ENCODE peak calls at places on chromosomes 12 and 14, in five cellular contexts. D is ascending aorta, J is tibial artery, L is A549, M is keratinocyte. V is an unnamed sample.

GRCh38 chr14:55075628-55076027 is 24.2 kb downstream of the MAPK1IP1L start:
- DNase-seq in D (no peak), J (no peak), L (no peak), M (no peak), V (no peak)

GRCh38 chr12:107526555-107527180 is 158.9 kb upstream of the PWP1 start:
- DNase-seq in D (no peak), J (no peak), L (no peak), M (no peak), V (no peak)

GRCh38 chr14:54781080-54781479 is 121.5 kb downstream of the GCH1 start:
- DNase-seq in D (no peak), J (peak; percentile 9), L (no peak), M (no peak), V (no peak)

GRCh38 chr14:31950760-31951637 is 126.1 kb upstream of the ARHGAP5 start:
- DNase-seq in D (no peak), J (peak; percentile 54), L (peak; percentile 89), M (no peak), V (peak; percentile 85)

GRCh38 chr12:81167694-81168093 is 89.8 kb downstream of the ACSS3 start:
- DNase-seq in D (no peak), J (no peak), L (no peak), M (peak; percentile 17), V (peak; percentile 47)

GRCh38 chr12:1716215-1716862 is 25.5 kb downstream of the ADIPOR2 start:
- DNase-seq in D (no peak), J (no peak), L (no peak), M (no peak), V (no peak)

GRCh38 chr12:112183141-112183581 is 57.8 kb downstream of the TRAFD1 start:
- DNase-seq in D (no peak), J (no peak), L (no peak), M (no peak), V (no peak)

GRCh38 chr12:130137141-130138018 is 24.9 kb upstream of the FZD10 start:
- DNase-seq in D (no peak), J (no peak), L (peak; percentile 61), M (peak; percentile 69), V (no peak)

GRCh38 chr14:75401356-75401755 is 26.5 kb upstream of the JDP2 start:
- DNase-seq in D (no peak), J (peak; percentile 80), L (no peak), M (no peak), V (no peak)

GRCh38 chr14:87883750-87884149 is 109.2 kb downstream of the GALC start:
- DNase-seq in D (no peak), J (no peak), L (no peak), M (no peak), V (no peak)

GRCh38 chr12:90253142-90253541 is 544.5 kb upstream of the ATP2B1 start:
- DNase-seq in D (no peak), J (no peak), L (no peak), M (no peak), V (no peak)

GRCh38 chr12:5230861-5231260 is 187.2 kb downstream of the KCNA5 start:
- DNase-seq in D (no peak), J (no peak), L (no peak), M (no peak), V (no peak)

GRCh38 chr14:68199465-68200145 is 380.0 kb downstream of the RAD51B start:
- DNase-seq in D (no peak), J (peak; percentile 38), L (no peak), M (no peak), V (no peak)

GRCh38 chr14:69088523-69089445 is 64.1 kb downstream of the DCAF5 start:
- DNase-seq in D (no peak), J (no peak), L (no peak), M (no peak), V (no peak)

GRCh38 chr14:104322531-104323466 is 184.4 kb downstream of the KIF26A start:
- DNase-seq in D (no peak), J (no peak), L (no peak), M (no peak), V (peak; percentile 28)

GRCh38 chr12:3299929-3300832 is 190.8 kb upstream of the PRMT8 start:
- DNase-seq in D (peak; percentile 62), J (peak; percentile 80), L (peak; percentile 91), M (peak; percentile 100), V (peak; percentile 94)

GRCh38 chr14:81459421-81459820 is 59.3 kb upstream of the STON2 start:
- DNase-seq in D (no peak), J (no peak), L (no peak), M (no peak), V (no peak)

GRCh38 chr12:52975820-52976573 is 27.1 kb downstream of the KRT18 start:
- DNase-seq in D (no peak), J (no peak), L (peak; percentile 92), M (no peak), V (peak; percentile 76)

GRCh38 chr12:31702047-31702446 is 26.8 kb downstream of the AMN1 start:
- DNase-seq in D (no peak), J (no peak), L (peak; percentile 60), M (no peak), V (no peak)

GRCh38 chr14:23641915-23642588 is 5.9 kb downstream of the DHRS2 start:
- DNase-seq in D (no peak), J (no peak), L (no peak), M (no peak), V (no peak)

GRCh38 chr12:55931317-55931779 is 386 bp downstream of the DGKA start:
- DNase-seq in D (no peak), J (peak; percentile 25), L (no peak), M (no peak), V (no peak)

GRCh38 chr12:9761407-9761736 is 671 bp upstream of the CD69 start:
- DNase-seq in D (no peak), J (no peak), L (no peak), M (no peak), V (no peak)

GRCh38 chr14:98219638-98220037 is 1052.4 kb downstream of the BCL11B start:
- DNase-seq in D (no peak), J (no peak), L (no peak), M (no peak), V (no peak)

GRCh38 chr14:72433511-72433910 is 460.4 kb downstream of the DPF3 start:
- DNase-seq in D (no peak), J (no peak), L (peak; percentile 22), M (no peak), V (no peak)

GRCh38 chr14:78863143-78863542 is 693.0 kb downstream of the NRXN3 start:
- DNase-seq in D (no peak), J (no peak), L (peak; percentile 12), M (peak; percentile 2), V (peak; percentile 5)

GRCh38 chr14:60327447-60328331 is 78.7 kb downstream of the PPM1A start:
- DNase-seq in D (no peak), J (no peak), L (peak; percentile 14), M (no peak), V (no peak)

GRCh38 chr12:76153616-76154015 is 69.1 kb upstream of the NAP1L1 start:
- DNase-seq in D (no peak), J (no peak), L (no peak), M (peak; percentile 40), V (no peak)

GRCh38 chr12:11780521-11781101 is 131.1 kb downstream of the ETV6 start:
- DNase-seq in D (no peak), J (no peak), L (no peak), M (no peak), V (no peak)

GRCh38 chr14:68781161-68782021 is 11.5 kb downstream of the ZFP36L1 start:
- DNase-seq in D (no peak), J (peak; percentile 23), L (no peak), M (no peak), V (no peak)

GRCh38 chr12:58367041-58367440 is 425.7 kb downstream of the ATP23 start:
- DNase-seq in D (no peak), J (no peak), L (no peak), M (no peak), V (no peak)

GRCh38 chr14:75885829-75886228 is 96.0 kb downstream of the TGFB3 start:
- DNase-seq in D (no peak), J (peak; percentile 35), L (no peak), M (peak; percentile 23), V (no peak)

GRCh38 chr12:115942346-115942745 is 335.1 kb downstream of the MED13L start:
- DNase-seq in D (no peak), J (no peak), L (no peak), M (no peak), V (no peak)

GRCh38 chr12:75994069-75994740 is 37.4 kb downstream of the PHLDA1 start:
- DNase-seq in D (no peak), J (no peak), L (no peak), M (no peak), V (no peak)

GRCh38 chr14:25132734-25133422 is 82.9 kb upstream of the STXBP6 start:
- DNase-seq in D (no peak), J (peak; percentile 42), L (peak; percentile 67), M (no peak), V (no peak)
- H3K4me3 ChIP-seq in D (no peak overlapping the region), J (no peak overlapping the region), L (no peak overlapping the region), M (no peak overlapping the region), V (no peak overlapping the region)

GRCh38 chr14:95258156-95258555 is 61.6 kb downstream of the CLMN start:
- DNase-seq in D (no peak), J (no peak), L (no peak), M (no peak), V (no peak)
- H3K4me1 ChIP-seq in D (no peaks in the 10 kb centered on the region), J (no peaks in the 10 kb centered on the region), L (peaks cover 35% of the 10 kb centered on the region), M (peaks cover 40% of the 10 kb centered on the region), V (peaks cover 11% of the 10 kb centered on the region)

GRCh38 chr14:76946753-76947077 is 81.8 kb downstream of the IRF2BPL start:
- DNase-seq in D (no peak), J (no peak), L (no peak), M (no peak), V (no peak)
- H3K4me3 ChIP-seq in D (no peak overlapping the region), J (no peak overlapping the region), L (no peak overlapping the region), M (no peak overlapping the region), V (no peak overlapping the region)

GRCh38 chr12:100461330-100461973 is 12.2 kb upstream of the NR1H4 start:
- DNase-seq in D (no peak), J (no peak), L (no peak), M (no peak), V (no peak)

GRCh38 chr12:100460702-100461101 is 13.0 kb upstream of the NR1H4 start:
- DNase-seq in D (no peak), J (no peak), L (no peak), M (no peak), V (no peak)

GRCh38 chr12:100455896-100456295 is 17.8 kb upstream of the NR1H4 start:
- DNase-seq in D (no peak), J (no peak), L (no peak), M (no peak), V (no peak)

GRCh38 chr12:100453953-100454352 is 19.7 kb upstream of the NR1H4 start:
- DNase-seq in D (no peak), J (no peak), L (no peak), M (no peak), V (no peak)

GRCh38 chr12:100458191-100458590 is 15.5 kb upstream of the NR1H4 start:
- DNase-seq in D (no peak), J (no peak), L (no peak), M (no peak), V (no peak)
- H3K4me1 ChIP-seq in D (no peaks in the 10 kb centered on the region), J (no peaks in the 10 kb centered on the region), L (no peaks in the 10 kb centered on the region), M (no peaks in the 10 kb centered on the region), V (no peaks in the 10 kb centered on the region)

V was measured in SJSA1.